ENCODE peak calls at places on chromosomes 2 and 18, in six cellular contexts. X, Q, L, J, P and K are unnamed samples.

GRCh38 chr2:176111891-176112374 is 4.6 kb upstream of the HOXD10 start:
- DNase-seq in X (no peak), Q (no peak), L (no peak), J (peak; percentile 56), P (no peak), K (no peak)

GRCh38 chr18:48902856-48903601 is 47.7 kb downstream of the SMAD7 start:
- DNase-seq in X (no peak), Q (peak; percentile 17), L (peak; percentile 56), J (peak; percentile 44), P (no peak), K (no peak)

GRCh38 chr2:225040862-225041209 is 1.4 kb downstream of the DOCK10 start:
- DNase-seq in X (no peak), Q (no peak), L (no peak), J (peak; percentile 61), P (no peak), K (no peak)

GRCh38 chr2:6071536-6071935 is 379.4 kb downstream of the SOX11 start:
- DNase-seq in X (no peak), Q (no peak), L (no peak), J (no peak), P (no peak), K (no peak)

GRCh38 chr2:88342749-88343148 is 109.7 kb downstream of the FOXI3 start:
- DNase-seq in X (no peak), Q (no peak), L (no peak), J (no peak), P (no peak), K (no peak)

GRCh38 chr18:23173912-23174311 is 38.6 kb downstream of the CABLES1 start:
- DNase-seq in X (no peak), Q (no peak), L (no peak), J (no peak), P (no peak), K (no peak)

GRCh38 chr18:35605686-35606417 is 24.3 kb downstream of the GALNT1 start:
- DNase-seq in X (no peak), Q (peak; percentile 59), L (no peak), J (peak; percentile 11), P (no peak), K (no peak)

GRCh38 chr2:128187032-128187654 is 96.1 kb downstream of the UGGT1 start:
- DNase-seq in X (no peak), Q (peak; percentile 15), L (no peak), J (peak; percentile 66), P (no peak), K (no peak)

GRCh38 chr18:24003903-24004640 is 10.5 kb upstream of the TTC39C start:
- DNase-seq in X (no peak), Q (no peak), L (no peak), J (peak; percentile 22), P (peak; percentile 82), K (no peak)

GRCh38 chr18:67864677-67865340 is 348.3 kb upstream of the DSEL start:
- DNase-seq in X (no peak), Q (peak; percentile 56), L (no peak), J (peak; percentile 94), P (no peak), K (no peak)

GRCh38 chr2:208025814-208026184 is 472 bp upstream of the PLEKHM3 start:
- DNase-seq in X (no peak), Q (no peak), L (no peak), J (no peak), P (peak; percentile 59), K (no peak)

GRCh38 chr18:52670903-52671302 is 330.9 kb downstream of the DCC start:
- DNase-seq in X (no peak), Q (no peak), L (no peak), J (peak; percentile 12), P (peak; percentile 13), K (no peak)

GRCh38 chr2:239911630-239912071 is 113.5 kb downstream of the NDUFA10 start:
- DNase-seq in X (no peak), Q (no peak), L (no peak), J (no peak), P (no peak), K (no peak)